ENCODE peak calls at places on chromosome 22, in seven cellular contexts. S is cardiac muscle cell; Z is mesenteric fat pad; W is iPS-NIHi11; I is stimulated activated CD4-positive, alpha-beta T cell treated with anti-CD3 and anti-CD28 coated beads, Interleukin-1b, Interleukin-23, amount 100 ng/mL, for 24 hours; H is left colon; J is AG04449. O is an unnamed sample.

GRCh38 chr22:37260939-37261338 is 16.9 kb upstream of the RAC2 start:
- DNase-seq in S (peak), Z (no peak), W (peak), I (no peak), H (no peak), J (no peak), O (peak)

GRCh38 chr22:27105142-27106025 is 448.0 kb downstream of the MIAT start:
- DNase-seq in S (no peak), Z (no peak), W (no peak), I (no peak), H (peak), J (peak), O (no peak)

GRCh38 chr22:27755521-27756211 is 45.9 kb downstream of the MN1 start:
- DNase-seq in S (no peak), Z (no peak), W (no peak), I (no peak), H (no peak), J (no peak), O (no peak)

GRCh38 chr22:47168900-47169800 is 406.7 kb downstream of the TBC1D22A start:
- DNase-seq in S (no peak), Z (peak), W (peak), I (no peak), H (peak), J (no peak), O (peak)

GRCh38 chr22:36746571-36746970 is 29.3 kb downstream of the IFT27 start:
- DNase-seq in S (no peak), Z (no peak), W (no peak), I (no peak), H (no peak), J (no peak), O (no peak)

GRCh38 chr22:33022231-33022630 is 36.0 kb downstream of the SYN3 start:
- DNase-seq in S (no peak), Z (no peak), W (no peak), I (no peak), H (no peak), J (no peak), O (no peak)

GRCh38 chr22:17305076-17305475 is 64.2 kb upstream of the CECR2 start:
- DNase-seq in S (no peak), Z (peak), W (no peak), I (no peak), H (no peak), J (no peak), O (no peak)

GRCh38 chr22:41365425-41365824 is 16.3 kb upstream of the TEF start:
- DNase-seq in S (no peak), Z (no peak), W (no peak), I (no peak), H (no peak), J (no peak), O (no peak)

GRCh38 chr22:44975444-44976262 is 34.2 kb downstream of the PHF21B start:
- DNase-seq in S (peak), Z (no peak), W (peak), I (peak), H (peak), J (peak), O (no peak)

GRCh38 chr22:27348634-27349033 is 452.9 kb downstream of the MN1 start:
- DNase-seq in S (no peak), Z (no peak), W (no peak), I (no peak), H (no peak), J (peak), O (no peak)

GRCh38 chr22:43946391-43946680 is 8.9 kb upstream of the SAMM50 start:
- DNase-seq in S (peak), Z (no peak), W (no peak), I (no peak), H (no peak), J (no peak), O (no peak)

GRCh38 chr22:22959147-22959827 is 71.7 kb downstream of the IGLL5 start:
- DNase-seq in S (peak), Z (no peak), W (peak), I (peak), H (peak), J (peak), O (peak)

GRCh38 chr22:36467042-36467810 is 14.2 kb downstream of the TXN2 start:
- DNase-seq in S (peak), Z (no peak), W (no peak), I (no peak), H (peak), J (no peak), O (no peak)

GRCh38 chr22:44807232-44807631 is 54.9 kb downstream of the ARHGAP8 start:
- DNase-seq in S (no peak), Z (no peak), W (peak), I (no peak), H (no peak), J (no peak), O (no peak)

GRCh38 chr22:37304595-37305343 is 22.5 kb downstream of the CYTH4 start:
- DNase-seq in S (no peak), Z (no peak), W (peak), I (no peak), H (no peak), J (no peak), O (no peak)

GRCh38 chr22:19927696-19928095 is 13.9 kb upstream of the COMT start:
- DNase-seq in S (no peak), Z (no peak), W (no peak), I (no peak), H (no peak), J (no peak), O (no peak)

GRCh38 chr22:50202130-50202671 is 1.4 kb downstream of the SELENOO start:
- DNase-seq in S (peak), Z (no peak), W (no peak), I (no peak), H (no peak), J (no peak), O (no peak)